ENCODE peak calls at places on chromosome 5, in five cellular contexts. G is activated T-cell treated with anti-CD3 and anti-CD28 coated beads for 1 hour, N is iPS DF 6.9, O is EL, Y is ovary. T is an unnamed sample.

GRCh38 chr5:1545126-1545797 is 21.5 kb upstream of the LPCAT1 start:
- DNase-seq in O (no peak), G (no peak), N (no peak), Y (no peak), T (no peak)

GRCh38 chr5:77630246-77631165 is 8.0 kb downstream of the OTP start:
- DNase-seq in G (no peak), Y (no peak), O (peak), N (no peak), T (peak)

GRCh38 chr5:151772029-151772867 is 494 bp downstream of the G3BP1 start:
- DNase-seq in N (no peak), G (peak), Y (no peak), O (peak), T (peak)

GRCh38 chr5:137145726-137146125 is 353.4 kb downstream of the SPOCK1 start:
- DNase-seq in O (peak), G (no peak), N (no peak), Y (no peak), T (no peak)

GRCh38 chr5:149455889-149456409 is 76.9 kb upstream of the IL17B start:
- DNase-seq in G (no peak), N (no peak), Y (peak), O (peak), T (peak)

GRCh38 chr5:123696948-123697347 is 185.0 kb downstream of the CSNK1G3 start:
- DNase-seq in G (no peak), Y (no peak), N (no peak), O (peak), T (peak)

GRCh38 chr5:172634106-172634899 is 6.8 kb upstream of the NEURL1B start:
- DNase-seq in G (no peak), O (no peak), N (no peak), Y (no peak), T (no peak)

GRCh38 chr5:37696190-37697021 is 143.4 kb downstream of the GDNF start:
- DNase-seq in N (no peak), Y (no peak), G (no peak), O (peak), T (peak)

GRCh38 chr5:84403773-84404172 is 19.1 kb upstream of the EDIL3 start:
- DNase-seq in N (no peak), Y (no peak), G (no peak), O (peak), T (peak)

GRCh38 chr5:144011348-144011861 is 159.1 kb downstream of the YIPF5 start:
- DNase-seq in G (no peak), N (peak), O (no peak), Y (no peak), T (no peak)

GRCh38 chr5:468401-468800 is 25.4 kb downstream of the EXOC3 start:
- DNase-seq in G (no peak), O (no peak), Y (no peak), N (no peak), T (no peak)

GRCh38 chr5:168529361-168530234 is 493 bp downstream of the FBLL1 start:
- DNase-seq in G (no peak), N (no peak), O (no peak), Y (peak), T (no peak)

GRCh38 chr5:15286659-15287058 is 213.3 kb upstream of the FBXL7 start:
- DNase-seq in O (no peak), N (no peak), G (no peak), Y (no peak), T (peak)

GRCh38 chr5:1885476-1885755 is 2.7 kb upstream of the IRX4 start:
- DNase-seq in N (no peak), G (no peak), Y (no peak), O (no peak), T (no peak)

GRCh38 chr5:75052461-75053285 is at the start of gene GCNT4:
- DNase-seq in O (peak), N (no peak), Y (peak), G (peak), T (peak)

GRCh38 chr5:14353661-14354474 is 210.7 kb downstream of the TRIO start:
- DNase-seq in G (no peak), N (no peak), Y (no peak), O (no peak), T (peak)

GRCh38 chr5:135883441-135883840 is 12.2 kb downstream of the IL9 start:
- DNase-seq in N (peak), G (no peak), Y (no peak), O (no peak), T (no peak)